ENCODE peak calls at places on chromosomes 4 and X, in eight cellular contexts. H is B cell, O is GM20000, J is progenitor cell of endocrine pancreas, E is H9, B is SK-N-SH, K is mucosa of descending colon, X is tibial artery. S is an unnamed sample.

GRCh38 chr4:76058888-76059426 is 15.6 kb upstream of the ART3 start:
- DNase-seq in J (no peak), E (no peak), O (no peak), K (no peak), H (no peak), X (no peak), B (no peak), S (no peak)

GRCh38 chr4:100450449-100450848 is 67.4 kb downstream of the EMCN start:
- DNase-seq in E (no peak), H (no peak), X (no peak), O (no peak), B (no peak), K (no peak), J (no peak), S (no peak)

GRCh38 chr4:125704726-125705125 is 390.0 kb downstream of the FAT4 start:
- DNase-seq in J (no peak), K (no peak), O (no peak), H (no peak), E (no peak), B (no peak), X (no peak), S (no peak)

GRCh38 chr4:151427268-151427667 is 18.3 kb downstream of the FHIP1A start:
- DNase-seq in K (no peak), J (no peak), X (no peak), H (no peak), O (no peak), E (no peak), B (no peak), S (no peak)

GRCh38 chrX:78333521-78333920 is 6.1 kb upstream of the CYSLTR1 start:
- DNase-seq in E (no peak), B (no peak), O (peak; percentile 25), K (no peak), J (no peak), X (no peak), H (peak; percentile 46), S (peak; percentile 15)

GRCh38 chrX:109749207-109749606 is 16.1 kb upstream of the ACSL4 start:
- DNase-seq in B (no peak), H (no peak), K (no peak), E (no peak), J (no peak), O (no peak), X (no peak), S (no peak)

GRCh38 chrX:19947612-19948011 is 43.2 kb downstream of the BCLAF3 start:
- DNase-seq in K (no peak), E (no peak), J (no peak), H (no peak), B (no peak), O (no peak), X (no peak), S (no peak)

GRCh38 chrX:9627827-9628406 is 137.7 kb downstream of the GPR143 start:
- DNase-seq in H (no peak), B (no peak), O (no peak), K (no peak), E (no peak), J (no peak), X (no peak), S (no peak)

GRCh38 chrX:39899876-39900787 is 197.6 kb downstream of the BCOR start:
- DNase-seq in B (peak; percentile 62), E (no peak), K (no peak), H (no peak), X (no peak), O (no peak), J (no peak), S (no peak)

GRCh38 chr4:153643406-153644016 is 40.6 kb upstream of the TLR2 start:
- DNase-seq in H (no peak), B (peak; percentile 69), E (no peak), X (no peak), J (no peak), O (peak; percentile 76), K (no peak), S (peak; percentile 74)

GRCh38 chr4:178271386-178271785 is 829.1 kb upstream of the AGA start:
- DNase-seq in K (no peak), E (no peak), H (no peak), J (no peak), B (peak; percentile 1), X (no peak), O (no peak), S (no peak)

GRCh38 chr4:124278477-124278876 is 434.1 kb downstream of the ANKRD50 start:
- DNase-seq in B (peak; percentile 29), X (no peak), H (no peak), K (no peak), E (no peak), O (no peak), J (no peak), S (no peak)

GRCh38 chrX:48071064-48071985 is at the start of gene ZNF630:
- DNase-seq in B (peak; percentile 75), O (peak; percentile 76), H (no peak), J (peak; percentile 41), E (peak; percentile 84), K (peak; percentile 88), X (peak; percentile 78), S (peak; percentile 80)

GRCh38 chrX:12142661-12143060 is 4.4 kb downstream of the FRMPD4 start:
- DNase-seq in E (no peak), J (no peak), B (no peak), K (no peak), H (no peak), O (no peak), X (no peak), S (no peak)

GRCh38 chr4:137532869-137533236 is 559 bp upstream of the PCDH18 start:
- DNase-seq in H (no peak), B (no peak), X (no peak), E (no peak), O (peak; percentile 8), K (no peak), J (no peak), S (no peak)

GRCh38 chr4:21768349-21769310 is 179.9 kb downstream of the KCNIP4 start:
- DNase-seq in J (no peak), E (no peak), O (peak; percentile 18), H (no peak), B (peak; percentile 18), X (no peak), K (no peak), S (peak; percentile 6)
- TF ChIP-seq CTCF in J (peak; percentile 85), E (peak; percentile 87), O (peak; percentile 70), H (peak; percentile 51), B (peak; percentile 87), X (peak; percentile 45), K (peak; percentile 62), S (peak; percentile 68)

GRCh38 chr4:28436191-28437080 is 1575.8 kb downstream of the STIM2 start:
- DNase-seq in O (no peak), X (no peak), E (no peak), B (no peak), J (no peak), H (no peak), K (no peak), S (no peak)
- TF ChIP-seq CTCF in O (no peak), X (no peak), E (no peak), B (no peak), J (no peak), H (no peak), K (no peak), S (no peak)

GRCh38 chr4:16450724-16451123 is 224.5 kb upstream of the TAPT1 start:
- DNase-seq in H (no peak), B (peak; percentile 8), J (no peak), K (no peak), O (no peak), E (no peak), X (no peak), S (no peak)
- TF ChIP-seq CTCF in H (no peak), B (peak; percentile 46), J (no peak), K (no peak), O (no peak), E (peak; percentile 40), X (no peak), S (no peak)

GRCh38 chr4:52234539-52235174 is 183.6 kb downstream of the SPATA18 start:
- DNase-seq in E (no peak), K (no peak), X (no peak), O (no peak), H (no peak), B (peak; percentile 38), J (no peak), S (no peak)
- TF ChIP-seq CTCF in E (peak; percentile 78), K (no peak), X (peak; percentile 52), O (no peak), H (no peak), B (peak; percentile 56), J (peak; percentile 68), S (no peak)

DNA sequence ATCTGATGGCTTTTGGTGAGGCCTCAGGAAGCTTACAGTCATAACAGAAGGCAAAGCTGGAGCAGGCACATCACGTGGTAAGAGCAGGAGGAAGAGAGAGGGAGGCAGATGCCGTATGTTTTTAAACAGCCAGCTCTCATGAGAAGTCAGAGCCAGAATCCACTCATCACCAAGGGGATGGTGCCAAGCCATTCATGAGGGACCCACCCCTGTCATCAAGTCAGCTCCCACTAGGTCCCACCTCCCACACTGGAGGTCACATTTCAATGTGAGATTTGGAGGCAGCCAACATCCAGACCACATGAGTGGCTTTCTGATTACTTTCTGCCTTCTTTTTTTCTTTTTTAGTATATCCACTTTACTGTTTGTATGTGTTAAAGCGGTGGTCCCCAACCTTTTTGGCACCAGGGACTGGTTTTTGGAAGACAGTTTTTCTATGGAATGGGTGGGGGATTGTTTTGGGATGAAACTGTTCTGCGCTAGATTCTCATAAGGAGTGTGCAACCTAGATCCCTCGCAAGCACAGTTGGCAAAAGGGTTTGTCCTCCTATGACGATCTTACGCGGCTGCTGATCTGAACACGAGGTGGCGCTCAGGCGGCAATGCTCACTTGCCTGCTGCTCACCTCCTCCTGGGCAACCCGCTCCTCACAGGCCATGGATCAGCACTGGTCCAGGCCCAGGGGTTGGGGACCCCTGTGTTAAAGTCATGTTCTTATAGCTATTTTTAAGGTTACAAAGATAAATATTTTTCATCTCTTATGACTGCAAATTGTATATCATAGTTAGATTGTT is 61.7 kb downstream of the SLIT2 start:
- DNase-seq in O (no peak), K (no peak), H (no peak), J (peak; percentile 32), X (no peak), B (no peak), E (peak; percentile 84), S (no peak)
- TF ChIP-seq CTCF in O (peak; percentile 14), K (no peak), H (no peak), J (peak; percentile 67), X (no peak), B (no peak), E (peak; percentile 82), S (peak; percentile 11)

GRCh38 chr4:113586072-113586471 is 175.5 kb downstream of the CAMK2D start:
- DNase-seq in B (no peak), K (no peak), X (no peak), E (no peak), J (no peak), H (no peak), O (no peak), S (no peak)
- TF ChIP-seq CTCF in B (no peak), K (no peak), X (no peak), E (no peak), J (no peak), H (no peak), O (no peak), S (no peak)

DNA sequence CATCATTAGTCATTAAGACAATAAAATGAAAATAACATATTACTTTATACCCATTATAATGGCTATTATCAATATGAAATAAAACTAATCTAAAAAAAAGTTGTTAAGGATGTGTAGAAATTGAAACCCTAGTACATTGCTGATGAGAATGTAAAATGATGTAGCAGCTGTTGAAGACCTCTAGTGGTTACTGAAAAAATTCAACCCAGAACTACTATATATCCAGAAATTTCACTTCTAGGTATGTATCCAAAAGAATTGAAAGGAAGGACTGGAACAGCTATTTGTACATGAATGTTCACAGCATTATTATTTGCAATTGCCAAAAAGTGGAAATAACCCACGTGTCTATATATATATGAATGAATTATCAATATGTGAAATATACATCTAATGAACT is 180.3 kb upstream of the KLHL4 start:
- DNase-seq in E (no peak), B (no peak), O (no peak), K (no peak), X (no peak), J (no peak), H (no peak), S (no peak)
- TF ChIP-seq CTCF in E (peak; percentile 57), B (peak; percentile 30), O (no peak), K (no peak), X (no peak), J (peak; percentile 36), H (no peak), S (no peak)

S was measured in GM10248.